ENCODE peak calls at places on chromosomes 13 and 19, in six cellular contexts. Z is K562, T is HepG2, W is SK-N-SH, A is GM12878, G is H1. R is an unnamed sample.

GRCh38 chr13:54449922-54450321 is 1421.3 kb downstream of the OLFM4 start:
- DNase-seq in G (no peak), T (no peak), W (peak), A (no peak), Z (no peak), R (no peak)

GRCh38 chr19:14015454-14016035 is 9.4 kb upstream of the RFX1 start:
- DNase-seq in G (no peak), W (no peak), Z (no peak), T (peak), A (peak), R (no peak)

GRCh38 chr19:15330801-15331418 is 1.4 kb downstream of the BRD4 start:
- DNase-seq in W (peak), A (no peak), T (no peak), G (no peak), Z (peak), R (no peak)

GRCh38 chr19:47994209-47994802 is at the start of gene ELSPBP1:
- DNase-seq in W (no peak), A (no peak), G (no peak), Z (no peak), T (no peak), R (no peak)

GRCh38 chr19:58563034-58563573 is 4.7 kb upstream of the UBE2M start:
- DNase-seq in Z (no peak), T (no peak), G (no peak), W (peak), A (no peak), R (no peak)

GRCh38 chr19:19206938-19207337 is 3.7 kb upstream of the NR2C2AP start:
- DNase-seq in Z (no peak), A (no peak), T (no peak), G (no peak), W (no peak), R (no peak)

GRCh38 chr19:51691122-51692064 is 1.7 kb upstream of the SPACA6 start:
- DNase-seq in Z (no peak), T (no peak), W (peak), G (no peak), A (no peak), R (no peak)

GRCh38 chr19:310141-310651 is 19.0 kb upstream of the PLPP2 start:
- DNase-seq in Z (no peak), A (no peak), W (peak), G (no peak), T (no peak), R (no peak)

GRCh38 chr19:46303345-46303701 is 6.5 kb downstream of the HIF3A start:
- DNase-seq in T (no peak), W (no peak), Z (no peak), A (no peak), G (no peak), R (no peak)

DNA sequence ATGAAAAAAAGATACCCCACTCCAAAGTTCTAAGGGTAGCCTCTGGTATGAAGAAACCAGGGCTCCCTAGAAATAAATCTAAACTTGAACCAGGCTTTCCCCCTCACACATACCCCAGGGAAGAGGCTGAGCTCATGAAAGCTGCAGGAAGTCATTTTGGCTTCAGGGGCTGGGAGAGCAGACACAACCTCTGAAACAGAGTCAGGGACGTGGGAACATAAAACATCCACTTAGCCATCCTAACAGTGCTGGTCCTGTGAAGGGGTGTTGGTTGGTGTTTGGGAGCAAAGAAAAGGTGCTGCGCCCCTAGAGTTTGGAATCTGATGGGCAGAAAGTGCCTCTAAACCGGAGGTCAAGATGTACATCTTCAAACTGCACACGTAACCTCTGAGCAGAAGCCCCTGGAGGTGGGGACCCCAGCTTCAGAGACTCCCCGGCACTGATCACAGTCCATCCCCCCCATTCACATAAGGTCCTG is 15.8 kb downstream of the RAB3D start:
- DNase-seq in A (no peak), W (peak), Z (no peak), T (no peak), G (no peak), R (no peak)
- TF ChIP-seq CTCF in A (no peak), W (no peak), Z (no peak), T (peak), G (peak), R (no peak)

GRCh38 chr13:90416938-90417337 is 930.5 kb upstream of the MIR17HG start:
- DNase-seq in G (no peak), W (no peak), A (no peak), T (no peak), Z (no peak), R (no peak)
- TF ChIP-seq YY1 in G (no peak), W (no peak), A (no peak), T (no peak), Z (no peak), R (no peak)

DNA sequence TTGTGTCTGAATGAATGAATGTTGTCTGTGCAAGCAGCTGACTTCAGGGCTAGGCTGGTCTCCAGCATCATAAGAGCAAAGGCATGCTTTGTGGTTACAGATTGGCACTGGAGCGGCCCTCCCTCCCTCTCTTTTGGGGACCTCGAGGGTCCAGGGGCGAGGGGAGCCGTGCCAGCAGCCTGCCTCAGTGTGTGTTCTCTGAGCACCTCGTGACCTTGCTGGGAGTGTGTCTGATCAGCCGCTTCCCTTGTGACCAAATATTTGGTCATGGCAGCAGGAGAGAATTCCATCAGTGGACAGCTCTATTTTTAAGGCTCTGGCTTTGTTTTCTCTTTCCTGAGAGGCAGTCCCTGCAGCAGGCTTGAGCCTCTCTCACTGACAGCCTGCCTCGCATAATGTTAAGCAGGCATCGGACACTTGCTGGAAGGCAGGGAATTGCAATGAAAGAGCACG is 329.7 kb downstream of the UQCRFS1 start:
- DNase-seq in G (no peak), Z (no peak), T (no peak), W (no peak), A (no peak), R (no peak)
- TF ChIP-seq RAD21 in G (no peak), Z (no peak), T (no peak), W (no peak), A (no peak), R (no peak)

DNA sequence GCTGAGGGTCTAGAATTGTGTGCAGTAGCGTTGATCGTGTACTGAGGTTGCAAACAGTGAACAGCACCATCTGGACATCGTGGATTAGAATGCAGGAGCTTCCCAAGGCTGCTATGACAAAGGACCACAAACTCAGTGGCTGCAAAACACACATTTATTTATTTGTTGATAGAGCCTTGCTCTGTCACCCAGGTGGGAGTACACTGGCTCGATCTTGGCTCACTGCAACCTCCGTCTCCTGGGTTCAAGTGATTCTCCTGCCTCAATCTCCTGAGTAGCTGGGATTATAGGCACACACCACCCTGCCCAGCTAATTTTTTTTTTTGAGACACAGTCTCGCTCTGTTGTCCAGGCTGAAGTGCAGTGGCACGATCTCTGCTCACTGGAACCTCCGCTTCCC is 2.3 kb upstream of the UHRF1 start:
- DNase-seq in G (no peak), T (no peak), W (no peak), A (no peak), Z (no peak), R (no peak)
- TF ChIP-seq CTCF in G (no peak), T (peak), W (no peak), A (no peak), Z (no peak), R (no peak)

GRCh38 chr13:19085258-19085657 is 96.4 kb downstream of the TUBA3C start:
- DNase-seq in W (no peak), Z (no peak), A (no peak), T (no peak), G (no peak), R (no peak)
- TF ChIP-seq YY1 in W (no peak), Z (no peak), A (no peak), T (no peak), G (no peak), R (no peak)

GRCh38 chr13:103012611-103013010 is 53.6 kb downstream of the SLC10A2 start:
- DNase-seq in W (no peak), T (no peak), Z (no peak), A (no peak), G (no peak), R (no peak)
- TF ChIP-seq RAD21 in W (no peak), T (no peak), Z (no peak), A (no peak), G (no peak), R (no peak)

DNA sequence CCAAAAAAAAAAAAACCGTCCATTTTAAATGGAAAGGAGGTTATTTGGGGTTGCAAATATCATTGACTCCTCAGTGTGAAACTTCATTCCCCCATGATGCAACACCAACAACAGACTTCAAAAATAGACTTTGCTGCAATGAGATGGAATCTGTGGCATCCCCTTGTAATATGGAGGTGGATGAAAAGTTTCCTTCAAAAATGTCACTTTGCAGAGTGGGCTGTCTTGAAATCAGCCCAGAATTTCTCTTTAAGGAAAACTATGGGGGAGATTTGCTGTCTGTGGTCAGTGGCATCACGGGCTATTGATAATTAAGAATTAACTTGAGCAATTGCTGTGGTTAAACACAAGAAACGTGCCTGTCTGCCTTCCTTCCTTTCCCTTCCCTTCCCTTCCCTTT is 1.5 kb downstream of the GPR18 start:
- DNase-seq in W (no peak), G (no peak), Z (no peak), T (no peak), A (no peak), R (no peak)
- TF ChIP-seq CTCF in W (no peak), G (no peak), Z (no peak), T (no peak), A (no peak), R (no peak)

DNA sequence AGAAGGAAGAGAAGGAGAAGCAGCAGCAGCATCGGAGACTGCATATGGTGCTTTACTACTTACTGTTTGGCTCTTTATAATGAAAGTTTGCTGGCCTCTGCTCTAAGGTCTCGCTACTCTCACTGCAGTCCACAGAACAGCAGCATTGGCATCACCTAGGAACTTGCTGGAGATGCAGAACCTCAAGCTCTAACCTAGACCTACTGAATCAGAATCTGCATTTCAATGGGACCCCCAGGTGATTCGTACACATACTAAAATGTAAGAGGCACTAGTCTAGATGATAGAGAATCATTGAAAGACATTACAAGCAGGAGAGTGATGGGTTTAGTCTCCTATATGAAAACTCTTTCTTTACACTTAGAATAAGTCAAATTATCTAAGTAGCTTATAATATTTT is 270.6 kb downstream of the KLF5 start:
- DNase-seq in Z (no peak), G (no peak), A (no peak), W (no peak), T (no peak), R (no peak)
- TF ChIP-seq YY1 in Z (no peak), G (no peak), A (no peak), W (no peak), T (no peak), R (no peak)

GRCh38 chr13:23467048-23467931 is 33.8 kb upstream of the SACS start:
- DNase-seq in G (no peak), A (no peak), T (no peak), W (peak), Z (no peak), R (no peak)
- TF ChIP-seq RAD21 in G (no peak), A (no peak), T (no peak), W (no peak), Z (no peak), R (no peak)